ENCODE peak calls at places on chromosomes 7 and 10, in five cellular contexts. One of them, this sample, is unnamed.

GRCh38 chr7:105787071-105787470 is 89.3 kb downstream of the ATXN7L1 start:
- DNase-seq in stimulated activated CD8-positive, alpha-beta memory T cell treated with anti-CD3 and anti-CD28 coated beads, Interleukin-2, amount 100 ng/mL, for 1 hour: no peak
- DNase-seq in glutamatergic neuron: no peak
- DNase-seq in astrocyte: no peak
- DNase-seq in GM06990: no peak
- DNase-seq in this sample: no peak

GRCh38 chr10:70772627-70773026 is 12.6 kb downstream of the TBATA start:
- DNase-seq in stimulated activated CD8-positive, alpha-beta memory T cell treated with anti-CD3 and anti-CD28 coated beads, Interleukin-2, amount 100 ng/mL, for 1 hour: no peak
- DNase-seq in glutamatergic neuron: no peak
- DNase-seq in astrocyte: no peak
- DNase-seq in GM06990: no peak
- DNase-seq in this sample: no peak

GRCh38 chr10:124745678-124746077 is 1.5 kb upstream of the FAM53B start:
- DNase-seq in stimulated activated CD8-positive, alpha-beta memory T cell treated with anti-CD3 and anti-CD28 coated beads, Interleukin-2, amount 100 ng/mL, for 1 hour: no peak
- DNase-seq in glutamatergic neuron: no peak
- DNase-seq in astrocyte: no peak
- DNase-seq in GM06990: no peak
- DNase-seq in this sample: peak; percentile 31

GRCh38 chr10:86439544-86439943 is 72.9 kb upstream of the GRID1 start:
- DNase-seq in stimulated activated CD8-positive, alpha-beta memory T cell treated with anti-CD3 and anti-CD28 coated beads, Interleukin-2, amount 100 ng/mL, for 1 hour: no peak
- DNase-seq in glutamatergic neuron: no peak
- DNase-seq in astrocyte: peak; percentile 89
- DNase-seq in GM06990: no peak
- DNase-seq in this sample: no peak

GRCh38 chr7:116707289-116707688 is 35.3 kb downstream of the MET start:
- DNase-seq in stimulated activated CD8-positive, alpha-beta memory T cell treated with anti-CD3 and anti-CD28 coated beads, Interleukin-2, amount 100 ng/mL, for 1 hour: no peak
- DNase-seq in glutamatergic neuron: no peak
- DNase-seq in astrocyte: no peak
- DNase-seq in GM06990: no peak
- DNase-seq in this sample: no peak

GRCh38 chr7:82562716-82563404 is 119.3 kb upstream of the CACNA2D1 start:
- DNase-seq in stimulated activated CD8-positive, alpha-beta memory T cell treated with anti-CD3 and anti-CD28 coated beads, Interleukin-2, amount 100 ng/mL, for 1 hour: no peak
- DNase-seq in glutamatergic neuron: no peak
- DNase-seq in astrocyte: peak; percentile 79
- DNase-seq in GM06990: no peak
- DNase-seq in this sample: peak; percentile 11

GRCh38 chr7:7292608-7293007 is 110.3 kb downstream of the C1GALT1 start:
- DNase-seq in stimulated activated CD8-positive, alpha-beta memory T cell treated with anti-CD3 and anti-CD28 coated beads, Interleukin-2, amount 100 ng/mL, for 1 hour: no peak
- DNase-seq in glutamatergic neuron: no peak
- DNase-seq in astrocyte: no peak
- DNase-seq in GM06990: no peak
- DNase-seq in this sample: no peak

GRCh38 chr7:80439894-80440811 is 71.7 kb downstream of the GNAT3 start:
- DNase-seq in stimulated activated CD8-positive, alpha-beta memory T cell treated with anti-CD3 and anti-CD28 coated beads, Interleukin-2, amount 100 ng/mL, for 1 hour: no peak
- DNase-seq in glutamatergic neuron: no peak
- DNase-seq in astrocyte: peak; percentile 57
- DNase-seq in GM06990: no peak
- DNase-seq in this sample: peak; percentile 66

GRCh38 chr10:80444646-80445319 is 9.3 kb upstream of the TSPAN14 start:
- DNase-seq in stimulated activated CD8-positive, alpha-beta memory T cell treated with anti-CD3 and anti-CD28 coated beads, Interleukin-2, amount 100 ng/mL, for 1 hour: peak; percentile 62
- DNase-seq in glutamatergic neuron: no peak
- DNase-seq in astrocyte: peak; percentile 57
- DNase-seq in GM06990: peak; percentile 69
- DNase-seq in this sample: peak; percentile 76

GRCh38 chr7:155322530-155322929 is 24.9 kb downstream of the INSIG1 start:
- DNase-seq in stimulated activated CD8-positive, alpha-beta memory T cell treated with anti-CD3 and anti-CD28 coated beads, Interleukin-2, amount 100 ng/mL, for 1 hour: no peak
- DNase-seq in glutamatergic neuron: no peak
- DNase-seq in astrocyte: peak; percentile 10
- DNase-seq in GM06990: no peak
- DNase-seq in this sample: peak; percentile 49

GRCh38 chr7:73974101-73974947 is 53.6 kb upstream of the ELN start:
- DNase-seq in stimulated activated CD8-positive, alpha-beta memory T cell treated with anti-CD3 and anti-CD28 coated beads, Interleukin-2, amount 100 ng/mL, for 1 hour: no peak
- DNase-seq in glutamatergic neuron: no peak
- DNase-seq in astrocyte: no peak
- DNase-seq in GM06990: no peak
- DNase-seq in this sample: no peak

GRCh38 chr7:149004405-149005370 is 23.6 kb downstream of the PDIA4 start:
- DNase-seq in stimulated activated CD8-positive, alpha-beta memory T cell treated with anti-CD3 and anti-CD28 coated beads, Interleukin-2, amount 100 ng/mL, for 1 hour: no peak
- DNase-seq in glutamatergic neuron: no peak
- DNase-seq in astrocyte: no peak
- DNase-seq in GM06990: no peak
- DNase-seq in this sample: no peak

GRCh38 chr10:14009315-14010082 is 321.2 kb downstream of the FRMD4A start:
- DNase-seq in stimulated activated CD8-positive, alpha-beta memory T cell treated with anti-CD3 and anti-CD28 coated beads, Interleukin-2, amount 100 ng/mL, for 1 hour: peak; percentile 44
- DNase-seq in glutamatergic neuron: no peak
- DNase-seq in astrocyte: peak; percentile 93
- DNase-seq in GM06990: peak; percentile 94
- DNase-seq in this sample: peak; percentile 77

GRCh38 chr10:119316729-119317097 is 109.3 kb downstream of the GRK5 start:
- DNase-seq in stimulated activated CD8-positive, alpha-beta memory T cell treated with anti-CD3 and anti-CD28 coated beads, Interleukin-2, amount 100 ng/mL, for 1 hour: no peak
- DNase-seq in glutamatergic neuron: no peak
- DNase-seq in astrocyte: peak; percentile 86
- DNase-seq in GM06990: no peak
- DNase-seq in this sample: peak; percentile 95

GRCh38 chr10:128018236-128018635 is 108.0 kb downstream of the MKI67 start:
- DNase-seq in stimulated activated CD8-positive, alpha-beta memory T cell treated with anti-CD3 and anti-CD28 coated beads, Interleukin-2, amount 100 ng/mL, for 1 hour: no peak
- DNase-seq in glutamatergic neuron: peak; percentile 64
- DNase-seq in astrocyte: no peak
- DNase-seq in GM06990: no peak
- DNase-seq in this sample: no peak

GRCh38 chr7:82605247-82605864 is 161.8 kb upstream of the CACNA2D1 start:
- DNase-seq in stimulated activated CD8-positive, alpha-beta memory T cell treated with anti-CD3 and anti-CD28 coated beads, Interleukin-2, amount 100 ng/mL, for 1 hour: no peak
- DNase-seq in glutamatergic neuron: peak; percentile 29
- DNase-seq in astrocyte: no peak
- DNase-seq in GM06990: no peak
- DNase-seq in this sample: peak; percentile 21

GRCh38 chr7:16598015-16598414 is 47.5 kb downstream of the ANKMY2 start:
- DNase-seq in stimulated activated CD8-positive, alpha-beta memory T cell treated with anti-CD3 and anti-CD28 coated beads, Interleukin-2, amount 100 ng/mL, for 1 hour: no peak
- DNase-seq in glutamatergic neuron: no peak
- DNase-seq in astrocyte: no peak
- DNase-seq in GM06990: no peak
- DNase-seq in this sample: no peak

GRCh38 chr10:43252166-43252784 is 14.6 kb downstream of the RASGEF1A start:
- DNase-seq in stimulated activated CD8-positive, alpha-beta memory T cell treated with anti-CD3 and anti-CD28 coated beads, Interleukin-2, amount 100 ng/mL, for 1 hour: no peak
- DNase-seq in glutamatergic neuron: no peak
- DNase-seq in astrocyte: no peak
- DNase-seq in GM06990: no peak
- DNase-seq in this sample: no peak

GRCh38 chr7:17097668-17098297 is 200.7 kb upstream of the AHR start:
- DNase-seq in stimulated activated CD8-positive, alpha-beta memory T cell treated with anti-CD3 and anti-CD28 coated beads, Interleukin-2, amount 100 ng/mL, for 1 hour: no peak
- DNase-seq in glutamatergic neuron: no peak
- DNase-seq in astrocyte: peak; percentile 12
- DNase-seq in GM06990: no peak
- DNase-seq in this sample: no peak

GRCh38 chr7:136308230-136308629 is 331.1 kb upstream of the MTPN start:
- DNase-seq in stimulated activated CD8-positive, alpha-beta memory T cell treated with anti-CD3 and anti-CD28 coated beads, Interleukin-2, amount 100 ng/mL, for 1 hour: no peak
- DNase-seq in glutamatergic neuron: no peak
- DNase-seq in astrocyte: no peak
- DNase-seq in GM06990: no peak
- DNase-seq in this sample: no peak

GRCh38 chr7:132764762-132765161 is 188.5 kb upstream of the PLXNA4 start:
- DNase-seq in stimulated activated CD8-positive, alpha-beta memory T cell treated with anti-CD3 and anti-CD28 coated beads, Interleukin-2, amount 100 ng/mL, for 1 hour: no peak
- DNase-seq in glutamatergic neuron: no peak
- DNase-seq in astrocyte: no peak
- DNase-seq in GM06990: no peak
- DNase-seq in this sample: peak; percentile 16

GRCh38 chr7:67823345-67823744 is 826.7 kb downstream of the TYW1 start:
- DNase-seq in stimulated activated CD8-positive, alpha-beta memory T cell treated with anti-CD3 and anti-CD28 coated beads, Interleukin-2, amount 100 ng/mL, for 1 hour: no peak
- DNase-seq in glutamatergic neuron: no peak
- DNase-seq in astrocyte: no peak
- DNase-seq in GM06990: no peak
- DNase-seq in this sample: peak; percentile 46

GRCh38 chr10:88113232-88113631 is 249.8 kb downstream of the PTEN start:
- DNase-seq in stimulated activated CD8-positive, alpha-beta memory T cell treated with anti-CD3 and anti-CD28 coated beads, Interleukin-2, amount 100 ng/mL, for 1 hour: no peak
- DNase-seq in glutamatergic neuron: no peak
- DNase-seq in astrocyte: no peak
- DNase-seq in GM06990: peak; percentile 73
- DNase-seq in this sample: no peak

GRCh38 chr10:75465110-75465509 is 33.7 kb downstream of the LRMDA start:
- DNase-seq in stimulated activated CD8-positive, alpha-beta memory T cell treated with anti-CD3 and anti-CD28 coated beads, Interleukin-2, amount 100 ng/mL, for 1 hour: no peak
- DNase-seq in glutamatergic neuron: no peak
- DNase-seq in astrocyte: no peak
- DNase-seq in GM06990: no peak
- DNase-seq in this sample: no peak